ENCODE peak calls at places on chromosome 7, in six cellular contexts. F, O, L, B, E and T are unnamed samples.
A peak's percentile ranks its signal among the peaks of the same experiment; 100 is the strongest.

GRCh38 chr7:142916508-142916907 is 17.0 kb downstream of the TRPV5 start:
- DNase-seq in E (no peak), F (no peak), L (no peak), O (no peak), B (no peak), T (no peak)

GRCh38 chr7:103987455-103987854 is 2.0 kb downstream of the RELN start:
- DNase-seq in B (no peak), O (no peak), E (no peak), F (no peak), L (no peak), T (no peak)

GRCh38 chr7:32496052-32496813 is 944 bp downstream of the AVL9 start:
- DNase-seq in O (peak; percentile 36), B (no peak), L (no peak), F (no peak), E (peak; percentile 56), T (no peak)

GRCh38 chr7:117871778-117872538 is 1.3 kb downstream of the CTTNBP2 start:
- DNase-seq in O (peak; percentile 2), L (no peak), B (peak; percentile 57), F (peak; percentile 58), E (peak; percentile 53), T (no peak)

GRCh38 chr7:43767311-43767710 is 8.8 kb downstream of the BLVRA start:
- DNase-seq in B (no peak), O (no peak), F (no peak), L (no peak), E (no peak), T (no peak)

GRCh38 chr7:81691199-81691821 is 78.5 kb downstream of the HGF start:
- DNase-seq in L (no peak), E (no peak), F (no peak), O (peak; percentile 20), B (no peak), T (no peak)

GRCh38 chr7:128931965-128932861 is 5.5 kb upstream of the IRF5 start:
- DNase-seq in E (no peak), O (no peak), L (no peak), B (no peak), F (no peak), T (no peak)

GRCh38 chr7:134855467-134855866 is 76.0 kb downstream of the CALD1 start:
- DNase-seq in O (peak; percentile 35), F (no peak), B (no peak), L (no peak), E (no peak), T (no peak)

GRCh38 chr7:24812313-24812945 is 55.2 kb upstream of the GSDME start:
- DNase-seq in O (peak; percentile 57), E (peak; percentile 62), F (peak; percentile 49), B (peak; percentile 59), L (peak; percentile 46), T (no peak)

GRCh38 chr7:87058739-87059524 is 522 bp downstream of the ELAPOR2 start:
- DNase-seq in F (peak; percentile 45), B (peak; percentile 24), O (peak; percentile 7), L (peak; percentile 63), E (peak; percentile 39), T (no peak)

GRCh38 chr7:151088019-151088855 is 2.0 kb downstream of the AGAP3 start:
- DNase-seq in E (no peak), O (peak; percentile 75), F (no peak), L (no peak), B (no peak), T (no peak)

GRCh38 chr7:103628742-103629141 is 182.7 kb upstream of the SLC26A5 start:
- DNase-seq in E (no peak), F (no peak), B (no peak), O (no peak), L (no peak), T (no peak)

GRCh38 chr7:82690944-82691343 is 247.4 kb upstream of the CACNA2D1 start:
- DNase-seq in B (no peak), F (no peak), E (no peak), O (no peak), L (no peak), T (no peak)

GRCh38 chr7:44282601-44283171 is 42.7 kb downstream of the CAMK2B start:
- DNase-seq in E (no peak), O (no peak), L (no peak), B (no peak), F (no peak), T (no peak)

GRCh38 chr7:47543659-47544058 is 38.3 kb downstream of the TNS3 start:
- DNase-seq in B (no peak), L (peak; percentile 47), E (no peak), O (no peak), F (no peak), T (no peak)

GRCh38 chr7:19362099-19362498 is 216.9 kb upstream of the FERD3L start:
- DNase-seq in L (no peak), E (no peak), B (no peak), O (peak; percentile 76), F (no peak), T (no peak)

GRCh38 chr7:8133955-8134733 is 127.8 kb downstream of the ICA1 start:
- DNase-seq in E (no peak), L (no peak), B (no peak), F (no peak), O (no peak), T (no peak)

GRCh38 chr7:20211376-20211775 is 5.8 kb downstream of the MACC1 start:
- DNase-seq in B (no peak), L (no peak), O (no peak), E (no peak), F (no peak), T (no peak)

GRCh38 chr7:113209449-113210203 is 91.3 kb upstream of the SMIM30 start:
- DNase-seq in F (no peak), L (no peak), B (no peak), O (peak; percentile 58), E (no peak), T (no peak)

GRCh38 chr7:4472739-4473138 is 209.4 kb upstream of the FOXK1 start:
- DNase-seq in B (no peak), O (no peak), E (no peak), L (no peak), F (no peak), T (no peak)

GRCh38 chr7:140607441-140607989 is 33.1 kb downstream of the DENND2A start:
- DNase-seq in B (no peak), E (no peak), L (no peak), F (peak; percentile 94), O (peak; percentile 89), T (no peak)

GRCh38 chr7:96085953-96086352 is 235.9 kb downstream of the SLC25A13 start:
- DNase-seq in B (peak; percentile 18), L (no peak), O (no peak), F (no peak), E (peak; percentile 92), T (no peak)